ENCODE peak calls at places on chromosomes 3 and 15, in four cellular contexts. T, H, Y and C are unnamed samples.
A peak's percentile ranks its signal among the peaks of the same experiment; 100 is the strongest.

GRCh38 chr3:170491901-170492300 is 73.2 kb downstream of the CLDN11 start:
- DNase-seq in T (no peak), H (no peak), Y (no peak), C (no peak)

GRCh38 chr3:194738254-194739093 is 52.8 kb downstream of the FAM43A start:
- DNase-seq in T (peak; percentile 65), H (peak; percentile 50), Y (no peak), C (no peak)

GRCh38 chr3:196650740-196651311 is 11.3 kb downstream of the NRROS start:
- DNase-seq in T (peak; percentile 99), H (peak; percentile 76), Y (peak; percentile 36), C (peak; percentile 84)

GRCh38 chr3:25962255-25962654 is 172.4 kb downstream of the OXSM start:
- DNase-seq in T (no peak), H (no peak), Y (peak; percentile 6), C (no peak)

GRCh38 chr3:141663993-141664392 is 74.1 kb upstream of the RNF7 start:
- DNase-seq in T (peak; percentile 63), H (peak; percentile 53), Y (no peak), C (no peak)

GRCh38 chr3:143643905-143644304 is 204.4 kb downstream of the SLC9A9 start:
- DNase-seq in T (no peak), H (no peak), Y (no peak), C (no peak)

GRCh38 chr3:73716418-73716817 is 91.7 kb upstream of the PDZRN3 start:
- DNase-seq in T (peak; percentile 45), H (no peak), Y (no peak), C (no peak)

GRCh38 chr3:149221783-149222517 is at the start of gene CP:
- DNase-seq in T (no peak), H (no peak), Y (peak; percentile 94), C (no peak)

GRCh38 chr3:52834871-52835501 is at the start of gene MUSTN1:
- DNase-seq in T (peak; percentile 47), H (no peak), Y (peak; percentile 59), C (no peak)

GRCh38 chr15:56165234-56165633 is 78.4 kb downstream of the RFX7 start:
- DNase-seq in T (no peak), H (no peak), Y (no peak), C (no peak)

GRCh38 chr3:160564205-160564922 is 1.0 kb downstream of the KPNA4 start:
- DNase-seq in T (no peak), H (no peak), Y (peak; percentile 10), C (no peak)

GRCh38 chr3:197226179-197226578 is 72.2 kb downstream of the DLG1 start:
- DNase-seq in T (no peak), H (no peak), Y (no peak), C (no peak)

GRCh38 chr15:65887565-65887964 is 18.3 kb downstream of the RAB11A start:
- DNase-seq in T (no peak), H (no peak), Y (no peak), C (no peak)

GRCh38 chr3:174533286-174533685 is 325.8 kb upstream of the NAALADL2 start:
- DNase-seq in T (peak; percentile 46), H (no peak), Y (no peak), C (no peak)

GRCh38 chr3:157807286-157807685 is 298.9 kb downstream of the SHOX2 start:
- DNase-seq in T (peak; percentile 19), H (no peak), Y (no peak), C (no peak)

GRCh38 chr3:54320376-54320775 is 198.0 kb downstream of the CACNA2D3 start:
- DNase-seq in T (no peak), H (peak; percentile 15), Y (no peak), C (no peak)

GRCh38 chr15:57741089-57741488 is 34.6 kb downstream of the POLR2M start:
- DNase-seq in T (no peak), H (no peak), Y (no peak), C (no peak)

GRCh38 chr15:101445562-101446526 is 43.7 kb downstream of the PCSK6 start:
- DNase-seq in T (peak; percentile 71), H (peak; percentile 10), Y (peak; percentile 87), C (no peak)

GRCh38 chr3:37326144-37326543 is 151.8 kb upstream of the LRRFIP2 start:
- DNase-seq in T (no peak), H (no peak), Y (no peak), C (no peak)

GRCh38 chr3:196115678-196116083 is 33.8 kb upstream of the TFRC start:
- DNase-seq in T (no peak), H (no peak), Y (no peak), C (no peak)

GRCh38 chr3:52310861-52311566 is 5.1 kb upstream of the DNAH1 start:
- DNase-seq in T (no peak), H (no peak), Y (no peak), C (no peak)

GRCh38 chr3:81485444-81485865 is 276.0 kb downstream of the GBE1 start:
- DNase-seq in T (peak; percentile 92), H (peak; percentile 51), Y (no peak), C (no peak)

GRCh38 chr3:129184396-129184656 is 630 bp upstream of the CNBP start:
- DNase-seq in T (no peak), H (peak; percentile 35), Y (peak; percentile 47), C (no peak)

GRCh38 chr15:20341901-20342605 is 199.5 kb downstream of the GOLGA6L6 start:
- DNase-seq in T (no peak), H (no peak), Y (no peak), C (no peak)

GRCh38 chr3:130508970-130509369 is 8.0 kb upstream of the COL6A6 start:
- DNase-seq in T (peak; percentile 47), H (peak; percentile 3), Y (no peak), C (no peak)

GRCh38 chr15:42150246-42150970 is 6.0 kb downstream of the PLA2G4F start:
- DNase-seq in T (no peak), H (no peak), Y (no peak), C (no peak)

GRCh38 chr15:45869034-45869668 is 234.3 kb downstream of the SQOR start:
- DNase-seq in T (no peak), H (no peak), Y (no peak), C (no peak)

DNA sequence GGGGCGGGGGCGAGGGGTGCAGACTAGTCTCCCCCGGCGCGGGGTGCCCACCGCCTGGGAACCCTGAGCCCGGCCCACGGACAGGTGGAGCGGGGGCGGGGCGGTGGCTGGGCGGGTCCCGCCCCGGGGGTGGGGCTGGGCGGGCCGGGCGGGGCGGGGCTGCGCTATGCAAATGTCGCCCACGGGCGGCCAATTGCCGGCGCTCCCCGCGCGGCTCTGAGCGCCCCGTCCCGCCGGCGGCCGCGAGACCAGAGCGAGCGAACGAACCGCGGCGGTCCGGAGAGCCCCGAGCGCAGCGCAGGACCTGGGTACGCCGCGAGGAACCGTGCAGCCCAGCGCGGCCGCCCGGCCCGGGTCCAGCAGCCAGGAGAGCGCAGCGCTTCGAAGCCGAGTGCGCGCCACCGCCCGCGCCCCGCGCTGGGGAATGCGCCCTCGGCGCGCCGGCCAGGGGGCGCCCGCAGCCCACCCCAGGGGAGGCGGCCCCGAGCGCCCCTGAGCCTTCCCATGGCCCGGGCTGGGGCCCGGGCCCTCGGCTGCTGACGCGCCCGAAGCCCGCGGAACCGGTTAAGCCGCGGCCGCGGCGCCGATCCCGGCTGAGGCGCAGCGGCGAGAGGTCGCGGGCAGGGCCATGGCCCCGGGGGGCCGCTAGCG is at the start of gene SEMA3F:
- DNase-seq in T (peak; percentile 51), H (peak; percentile 81), Y (peak; percentile 32), C (no peak)
- TF ChIP-seq CTCF in T (no peak), H (no peak), Y (peak; percentile 53), C (no peak)

DNA sequence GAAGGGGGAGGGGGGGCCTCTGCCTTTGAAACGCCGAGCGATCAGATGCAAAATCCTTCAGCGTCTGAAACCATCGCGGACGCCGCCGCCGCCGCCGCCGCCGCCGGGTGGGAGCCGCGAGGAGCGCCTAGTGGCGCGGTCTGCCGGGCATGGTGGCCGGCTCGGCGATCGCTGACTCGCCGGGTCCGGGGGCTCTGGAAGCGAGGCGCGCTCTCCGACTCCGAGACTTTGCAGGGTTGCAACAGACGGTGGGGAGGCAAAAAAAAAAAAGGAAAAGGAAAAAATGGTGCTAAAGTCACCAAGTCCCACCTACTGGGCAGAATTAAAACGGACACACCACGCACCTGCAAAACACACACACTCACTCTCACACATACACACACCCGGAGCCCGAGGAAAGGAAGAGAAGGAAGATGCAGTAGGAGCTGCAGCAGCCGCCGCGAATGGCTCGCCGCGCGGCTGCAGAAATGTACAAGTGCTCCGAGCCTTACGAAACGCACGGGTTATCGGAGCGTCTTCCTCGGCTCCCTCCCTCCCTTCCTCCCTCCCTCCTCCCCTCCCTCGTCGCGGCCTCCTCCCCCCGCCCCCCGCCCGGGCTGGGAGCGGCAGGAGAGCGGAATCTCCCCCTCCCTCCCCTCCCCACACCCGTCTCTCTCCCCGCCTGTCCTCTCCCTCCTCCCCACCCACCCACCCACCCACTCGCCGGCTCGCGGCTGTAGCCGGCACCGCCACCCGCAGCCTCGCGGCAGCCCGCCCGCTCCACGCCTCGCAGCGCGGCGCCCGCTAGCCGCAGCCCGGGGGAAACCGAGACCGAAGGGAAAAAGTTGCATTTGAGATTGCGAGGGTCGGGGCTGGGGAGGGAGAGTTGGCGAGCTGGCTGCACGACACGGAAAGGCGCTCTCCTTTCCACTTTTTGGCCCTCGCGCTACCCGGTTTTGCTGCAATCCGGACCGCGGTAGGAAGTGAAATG is at the start of gene NTRK3:
- DNase-seq in T (peak; percentile 63), H (no peak), Y (no peak), C (no peak)
- H3K4me3 ChIP-seq in T (peak within 1 kb of the TSS; percentile 84), H (no peak within 1 kb of the TSS), Y (no peak within 1 kb of the TSS), C (no peak within 1 kb of the TSS)

GRCh38 chr3:5728085-5728484 is 540.6 kb downstream of the EDEM1 start:
- DNase-seq in T (no peak), H (no peak), Y (no peak), C (no peak)

GRCh38 chr3:5733995-5734394 is 546.5 kb downstream of the EDEM1 start:
- DNase-seq in T (no peak), H (no peak), Y (no peak), C (no peak)

GRCh38 chr3:5732081-5732480 is 544.6 kb downstream of the EDEM1 start:
- DNase-seq in T (no peak), H (no peak), Y (no peak), C (no peak)

GRCh38 chr3:5729852-5730251 is 542.3 kb downstream of the EDEM1 start:
- DNase-seq in T (no peak), H (no peak), Y (no peak), C (no peak)

DNA sequence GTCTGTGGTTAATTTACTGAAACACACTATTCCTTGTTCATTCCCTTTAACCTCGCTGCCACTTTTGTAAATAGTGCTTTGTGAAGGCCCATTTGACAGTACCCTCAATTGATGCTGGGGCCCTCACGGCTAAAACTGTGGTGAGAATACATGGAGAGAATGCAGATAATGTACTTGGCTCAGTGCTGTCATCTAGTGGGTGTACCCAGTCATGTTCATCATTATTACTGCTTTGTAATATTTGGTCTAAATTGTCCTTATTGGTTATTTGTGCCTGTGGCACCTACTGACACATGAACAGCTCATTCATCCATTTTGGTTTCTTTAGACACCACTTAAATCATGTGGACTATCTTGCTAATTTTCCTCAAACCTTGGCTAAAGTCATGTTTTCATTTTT is 543.6 kb downstream of the EDEM1 start:
- DNase-seq in T (no peak), H (no peak), Y (no peak), C (no peak)
- TF ChIP-seq CTCF in T (no peak), H (no peak), Y (no peak), C (no peak)

DNA sequence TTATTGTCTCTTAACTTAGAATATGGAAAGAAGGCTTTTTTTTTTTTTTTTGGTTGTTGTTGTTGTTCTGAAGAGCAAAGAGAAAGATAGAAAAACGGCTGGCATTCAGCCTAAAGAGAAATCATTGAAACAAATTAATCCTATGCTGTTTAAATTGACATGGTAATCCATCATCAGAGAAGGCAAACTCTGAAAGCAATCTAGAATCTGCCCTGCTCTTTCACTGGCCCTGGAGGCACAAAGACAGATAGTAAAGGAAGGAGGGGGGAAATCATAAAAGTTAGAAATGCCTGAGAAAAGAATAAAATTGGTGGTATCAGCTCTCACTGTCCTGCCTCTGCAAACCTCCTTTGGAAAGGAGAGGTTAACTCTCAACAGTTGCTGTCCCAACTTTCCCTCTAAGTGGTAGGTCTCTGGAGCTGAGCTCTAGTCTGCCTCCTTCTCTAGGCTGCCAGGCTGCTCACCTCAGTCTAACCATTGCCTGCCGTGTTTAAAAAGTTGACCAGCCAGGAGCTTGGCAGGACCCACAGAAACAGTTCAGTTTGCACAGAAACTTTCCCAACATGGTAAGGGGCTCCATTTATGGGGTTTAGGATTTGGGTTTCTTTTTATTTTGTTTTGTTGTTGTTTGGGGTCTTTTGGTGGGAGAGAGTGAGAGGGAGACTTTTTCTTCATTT is 13.4 kb upstream of the NR2F2 start:
- DNase-seq in T (no peak), H (no peak), Y (no peak), C (no peak)
- H3K4me3 ChIP-seq in T (no peak overlapping the region), H (no peak overlapping the region), Y (no peak overlapping the region), C (no peak overlapping the region)